ENCODE peak calls at places on chromosome 12, in five cellular contexts. G is T follicular helper cell; Z is Right ventricle myocardium superior; K is activated CD4-positive, CD25-positive, alpha-beta regulatory T cell; J is vagina. B is an unnamed sample.

GRCh38 chr12:130632582-130633174 is 83.4 kb downstream of the RIMBP2 start:
- DNase-seq in G (no peak), Z (no peak), K (no peak), J (no peak), B (no peak)

GRCh38 chr12:52965337-52965731 is 16.4 kb downstream of the KRT18 start:
- DNase-seq in G (no peak), K (no peak), Z (no peak), J (no peak), B (no peak)

GRCh38 chr12:22047495-22047894 is 1.5 kb downstream of the CMAS start:
- DNase-seq in G (no peak), K (no peak), J (no peak), Z (no peak), B (no peak)

GRCh38 chr12:57759360-57759980 is 4.6 kb downstream of the MARCHF9 start:
- DNase-seq in J (no peak), Z (no peak), G (no peak), K (no peak), B (no peak)

GRCh38 chr12:53495903-53496751 is 3.1 kb downstream of the MAP3K12 start:
- DNase-seq in J (no peak), Z (peak; percentile 72), K (no peak), G (no peak), B (no peak)

GRCh38 chr12:51475543-51475942 is 50.9 kb downstream of the SLC4A8 start:
- DNase-seq in G (no peak), Z (no peak), K (no peak), J (no peak), B (no peak)

GRCh38 chr12:113299619-113300237 is 35.2 kb downstream of the SLC8B1 start:
- DNase-seq in G (no peak), Z (peak; percentile 80), J (no peak), K (no peak), B (no peak)

GRCh38 chr12:3409662-3410061 is 81.3 kb upstream of the PRMT8 start:
- DNase-seq in K (no peak), G (no peak), J (no peak), Z (no peak), B (no peak)